ENCODE peak calls at places on chromosomes 2 and 18, in eight cellular contexts. M is astrocyte, R is GM12865, S is mammary epithelial cell, Q is bronchial epithelial cell, O is PC-3, F is stomach, J is A549. A is an unnamed sample.
A peak's percentile ranks its signal among the peaks of the same experiment; 100 is the strongest.

GRCh38 chr2:121634354-121635307 is 14.6 kb downstream of the CLASP1 start:
- DNase-seq in J (peak; percentile 31), Q (peak; percentile 74), O (peak; percentile 95), M (peak; percentile 55), S (peak; percentile 81), R (no peak), F (no peak), A (peak; percentile 59)

GRCh38 chr2:85602476-85603234 is at the start of gene TMEM150A:
- DNase-seq in F (peak; percentile 96), S (peak; percentile 90), R (peak; percentile 92), M (peak; percentile 66), J (peak; percentile 83), Q (peak; percentile 69), O (peak; percentile 91), A (peak; percentile 91)

GRCh38 chr18:52422985-52423601 is 83.1 kb downstream of the DCC start:
- DNase-seq in R (peak; percentile 13), F (no peak), O (no peak), M (no peak), Q (no peak), S (no peak), J (no peak), A (no peak)

GRCh38 chr2:172270278-172271079 is 156.9 kb upstream of the ITGA6 start:
- DNase-seq in J (no peak), F (peak; percentile 82), Q (no peak), O (no peak), M (no peak), S (no peak), R (no peak), A (no peak)

GRCh38 chr2:32427672-32428622 is 71.1 kb downstream of the BIRC6 start:
- DNase-seq in S (no peak), M (no peak), O (no peak), R (no peak), F (no peak), Q (no peak), J (no peak), A (no peak)

GRCh38 chr2:71129891-71130324 is at the start of gene MCEE:
- DNase-seq in F (peak; percentile 91), R (peak; percentile 91), Q (peak; percentile 84), M (peak; percentile 70), J (peak; percentile 86), S (peak; percentile 85), O (peak; percentile 85), A (peak; percentile 92)

GRCh38 chr2:231597014-231597611 is 4.4 kb downstream of the TEX44 start:
- DNase-seq in S (peak; percentile 25), F (no peak), M (no peak), J (no peak), R (peak; percentile 88), Q (peak; percentile 20), O (no peak), A (no peak)

GRCh38 chr18:24741961-24742738 is 281.7 kb downstream of the HRH4 start:
- DNase-seq in S (peak; percentile 64), M (no peak), R (no peak), F (no peak), Q (no peak), J (no peak), O (no peak), A (no peak)

GRCh38 chr2:120958623-120959366 is 223.1 kb downstream of the GLI2 start:
- DNase-seq in M (no peak), J (no peak), O (no peak), F (no peak), S (no peak), R (no peak), Q (peak; percentile 25), A (peak; percentile 34)

GRCh38 chr18:49459404-49460171 is 857 bp downstream of the DYM start:
- DNase-seq in Q (peak; percentile 33), J (peak; percentile 26), F (no peak), M (peak; percentile 13), O (peak; percentile 16), R (peak; percentile 52), S (no peak), A (peak; percentile 40)

GRCh38 chr2:241522477-241522876 is 14.1 kb upstream of the STK25 start:
- DNase-seq in F (no peak), J (no peak), R (no peak), O (no peak), S (no peak), M (no peak), Q (no peak), A (no peak)

GRCh38 chr2:197307933-197308521 is 2.6 kb downstream of the ANKRD44 start:
- DNase-seq in J (no peak), R (peak; percentile 82), S (no peak), F (no peak), M (no peak), Q (no peak), O (no peak), A (no peak)

GRCh38 chr2:232838406-232838874 is 31.6 kb upstream of the SNORC start:
- DNase-seq in J (no peak), R (peak; percentile 64), O (peak; percentile 30), F (no peak), M (peak; percentile 32), S (peak; percentile 30), Q (peak; percentile 48), A (peak; percentile 24)

GRCh38 chr2:233815861-233816260 is 37.7 kb downstream of the MROH2A start:
- DNase-seq in M (peak; percentile 20), J (no peak), R (no peak), Q (no peak), S (no peak), O (no peak), F (no peak), A (no peak)

GRCh38 chr2:54855434-54855833 is 132.0 kb downstream of the EML6 start:
- DNase-seq in S (peak; percentile 40), R (no peak), M (peak; percentile 12), O (peak; percentile 48), F (no peak), Q (peak; percentile 59), J (no peak), A (peak; percentile 55)

GRCh38 chr18:31931163-31931885 is 11.6 kb downstream of the TRAPPC8 start:
- DNase-seq in S (no peak), F (no peak), J (no peak), Q (no peak), O (no peak), R (no peak), M (peak; percentile 37), A (peak; percentile 43)

GRCh38 chr2:169964740-169965139 is 137.5 kb downstream of the UBR3 start:
- DNase-seq in R (no peak), F (no peak), J (no peak), Q (no peak), O (peak; percentile 8), M (no peak), S (no peak), A (no peak)

GRCh38 chr2:216664593-216665034 is 30.7 kb downstream of the IGFBP5 start:
- DNase-seq in R (no peak), S (peak; percentile 40), F (peak; percentile 42), M (peak; percentile 64), Q (peak; percentile 48), J (no peak), O (peak; percentile 23), A (peak; percentile 33)

GRCh38 chr2:173955004-173955403 is 10.2 kb downstream of the SP3 start:
- DNase-seq in S (no peak), J (no peak), F (no peak), R (no peak), Q (no peak), O (no peak), M (no peak), A (peak; percentile 17)
- TF ChIP-seq CTCF in S (no peak), J (no peak), F (no peak), R (no peak), Q (no peak), O (peak; percentile 43), M (no peak), A (no peak)

GRCh38 chr2:27824401-27824800 is 52.9 kb downstream of the MRPL33 start:
- DNase-seq in F (no peak), R (no peak), M (no peak), O (no peak), S (no peak), Q (no peak), J (no peak), A (no peak)

GRCh38 chr2:27822049-27822448 is 50.5 kb downstream of the MRPL33 start:
- DNase-seq in O (no peak), M (no peak), Q (no peak), S (no peak), R (no peak), F (no peak), J (no peak), A (no peak)

GRCh38 chr2:27828305-27828704 is 56.8 kb downstream of the MRPL33 start:
- DNase-seq in Q (no peak), M (no peak), O (no peak), R (no peak), J (no peak), F (no peak), S (no peak), A (no peak)

GRCh38 chr2:27823564-27823963 is 52.0 kb downstream of the MRPL33 start:
- DNase-seq in J (no peak), Q (no peak), F (no peak), O (no peak), S (no peak), M (no peak), R (no peak), A (no peak)

GRCh38 chr2:27823135-27823534 is 51.6 kb downstream of the MRPL33 start:
- DNase-seq in S (no peak), F (no peak), O (no peak), J (no peak), Q (no peak), R (no peak), M (no peak), A (no peak)
- H3K4me3 ChIP-seq in S (no peak overlapping the region), F (no peak overlapping the region), O (no peak overlapping the region), J (no peak overlapping the region), Q (no peak overlapping the region), R (no peak overlapping the region), M (no peak overlapping the region), A (no peak overlapping the region)

DNA sequence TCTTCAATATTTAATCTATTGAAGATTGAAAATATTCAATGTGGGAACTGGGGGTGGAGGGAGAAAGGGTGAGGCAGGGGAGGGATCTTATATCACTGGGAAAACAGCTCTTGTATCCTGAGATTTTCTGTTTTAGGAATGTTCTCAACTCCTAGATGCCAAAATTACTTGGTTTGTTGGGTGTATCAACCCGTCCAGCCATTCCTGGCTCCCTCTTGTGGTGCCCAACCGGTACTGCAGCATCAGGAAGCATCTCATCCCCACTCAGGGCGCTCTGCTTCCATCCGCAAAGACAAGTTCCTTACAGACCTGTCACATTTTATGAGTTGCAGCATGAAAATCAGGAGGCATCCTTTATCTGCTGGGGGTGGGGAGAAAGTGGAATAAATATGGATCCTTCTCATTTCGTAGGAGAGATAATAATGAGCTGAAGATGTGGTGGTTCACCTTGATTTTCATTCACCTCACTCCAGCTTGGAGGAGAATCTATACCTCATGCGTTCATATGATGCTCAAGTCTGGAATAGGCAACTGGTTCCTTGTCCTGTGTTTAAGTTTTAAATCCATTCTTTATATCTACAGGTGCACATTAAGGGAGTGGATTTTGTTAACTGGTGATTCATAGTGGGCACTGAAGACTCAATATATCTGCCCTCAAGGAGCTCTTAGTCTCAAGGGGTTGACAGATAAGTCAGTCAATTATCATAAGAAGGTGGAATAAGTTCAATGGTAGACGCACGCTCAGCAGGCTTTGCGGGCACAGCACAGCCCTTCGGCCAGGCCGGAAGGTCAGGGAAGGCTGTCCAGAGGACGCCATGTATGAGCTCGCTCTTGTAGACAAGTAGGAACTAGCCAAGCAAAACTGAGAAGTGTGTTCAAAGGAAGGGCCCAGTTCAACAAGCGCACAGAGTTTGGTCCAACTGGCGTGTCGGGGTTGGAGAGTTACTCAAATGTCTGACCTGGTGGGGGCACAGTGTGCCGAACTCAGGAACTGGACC is 127.3 kb downstream of the RNF144A start:
- DNase-seq in O (peak; percentile 76), J (peak; percentile 77), R (peak; percentile 62), M (peak; percentile 31), Q (peak; percentile 32), F (peak; percentile 79), S (peak; percentile 21), A (peak; percentile 28)
- TF ChIP-seq CTCF in O (peak; percentile 94), J (peak; percentile 88), R (peak; percentile 98), M (peak; percentile 97), Q (peak; percentile 86), F (peak; percentile 96), S (peak; percentile 95), A (peak; percentile 80)

GRCh38 chr18:35582899-35583558 is 1.5 kb downstream of the GALNT1 start:
- DNase-seq in S (peak; percentile 5), F (no peak), Q (peak; percentile 35), J (no peak), O (peak; percentile 49), M (peak; percentile 58), R (peak; percentile 26), A (peak; percentile 28)
- H3K4me3 ChIP-seq in S (peak overlapping the region; percentile 80), F (no peak overlapping the region), Q (peak overlapping the region; percentile 65), J (peak overlapping the region; percentile 63), O (peak overlapping the region; percentile 83), M (peak overlapping the region; percentile 94), R (no peak overlapping the region), A (peak overlapping the region; percentile 71)